ENCODE peak calls at places on chromosomes 13 and 19, in seven cellular contexts. U is Right ventricle myocardium superior; A is adrenal gland; D is RWPE1; Z is dermis microvascular lymphatic vessel endothelial cell; I is activated CD4-positive, alpha-beta T cell treated with anti-CD3 and anti-CD28 coated beads, Interleukin-2, amount 50 U/mL, for 1 hour; R is AG04450. O is an unnamed sample.

GRCh38 chr13:30978981-30979956 is 46.8 kb downstream of the TEX26 start:
- DNase-seq in D (no peak), R (no peak), A (peak), U (peak), I (peak), Z (no peak), O (peak)

GRCh38 chr19:55193481-55193880 is 13.4 kb upstream of the SYT5 start:
- DNase-seq in D (no peak), R (no peak), A (no peak), U (no peak), I (no peak), Z (no peak), O (no peak)

GRCh38 chr13:86446311-86446710 is 647.1 kb upstream of the SLITRK6 start:
- DNase-seq in D (no peak), U (peak), I (no peak), R (no peak), A (no peak), Z (no peak), O (no peak)

GRCh38 chr13:57314897-57315520 is 148.0 kb downstream of the PRR20E start:
- DNase-seq in D (no peak), A (no peak), Z (no peak), U (no peak), I (no peak), R (no peak), O (no peak)

GRCh38 chr13:59745395-59745788 is 418.3 kb downstream of the DIAPH3 start:
- DNase-seq in U (no peak), D (no peak), I (no peak), Z (no peak), A (no peak), R (peak), O (no peak)

GRCh38 chr19:36215276-36216171 is 618 bp downstream of the ZNF146 start:
- DNase-seq in R (no peak), I (no peak), Z (no peak), U (no peak), D (no peak), A (peak), O (peak)

GRCh38 chr13:42398542-42398941 is 126.6 kb downstream of the AKAP11 start:
- DNase-seq in Z (no peak), D (no peak), A (no peak), U (no peak), R (no peak), I (no peak), O (no peak)

GRCh38 chr13:77300176-77301141 is 26.4 kb downstream of the MYCBP2 start:
- DNase-seq in Z (no peak), D (peak), U (no peak), A (no peak), R (peak), I (no peak), O (no peak)

GRCh38 chr13:112351825-112352224 is 24.3 kb upstream of the SPACA7 start:
- DNase-seq in I (no peak), U (no peak), Z (no peak), R (no peak), D (no peak), A (no peak), O (no peak)

GRCh38 chr13:96984061-96984508 is 10.2 kb downstream of the OXGR1 start:
- DNase-seq in R (no peak), D (peak), I (no peak), A (peak), Z (peak), U (no peak), O (peak)